ENCODE peak calls at places on chromosome 16, in four cellular contexts. V is NCI-H345; H is amniotic epithelial cell; G is activated T-cell treated with anti-CD3 and anti-CD28 coated beads, Interleukin-2, amount 50 U/mL, for 72 hours. U is an unnamed sample.

GRCh38 chr16:24645739-24646645 is 83.5 kb upstream of the TNRC6A start:
- DNase-seq in H (peak; percentile 99), G (no peak), V (no peak), U (no peak)

GRCh38 chr16:85125570-85126382 is 13.5 kb upstream of the CIBAR2 start:
- DNase-seq in V (no peak), H (no peak), G (no peak), U (no peak)

GRCh38 chr16:12381662-12382061 is 405.1 kb downstream of the SNX29 start:
- DNase-seq in G (no peak), H (no peak), V (no peak), U (no peak)

GRCh38 chr16:24728891-24729242 is 584 bp upstream of the TNRC6A start:
- DNase-seq in G (no peak), H (no peak), V (no peak), U (peak; percentile 11)

GRCh38 chr16:88928405-88929375 is 48.3 kb downstream of the CBFA2T3 start:
- DNase-seq in H (no peak), V (peak; percentile 27), G (no peak), U (no peak)

GRCh38 chr16:75273054-75273925 is 21.9 kb upstream of the BCAR1 start:
- DNase-seq in V (no peak), H (peak; percentile 82), G (no peak), U (no peak)

GRCh38 chr16:82657239-82657638 is 30.5 kb downstream of the CDH13 start:
- DNase-seq in H (peak; percentile 67), G (no peak), V (no peak), U (no peak)

GRCh38 chr16:84314814-84315213 is 20.1 kb downstream of the WFDC1 start:
- DNase-seq in G (no peak), V (no peak), H (peak; percentile 22), U (no peak)

GRCh38 chr16:24737391-24737871 is 8.0 kb downstream of the TNRC6A start:
- DNase-seq in V (no peak), G (no peak), H (peak; percentile 51), U (no peak)

GRCh38 chr16:30657866-30658730 is at the start of gene FBRS:
- DNase-seq in H (peak; percentile 100), G (peak; percentile 100), V (peak; percentile 100), U (peak; percentile 98)

GRCh38 chr16:62190426-62190825 is 154.2 kb upstream of the CDH8 start:
- DNase-seq in H (no peak), V (no peak), G (no peak), U (no peak)

GRCh38 chr16:83517398-83517797 is 290.4 kb upstream of the HSBP1 start:
- DNase-seq in H (no peak), V (no peak), G (no peak), U (no peak)

GRCh38 chr16:75228143-75228976 is 9.6 kb downstream of the CTRB1 start:
- DNase-seq in H (no peak), V (no peak), G (no peak), U (no peak)

GRCh38 chr16:81457326-81458133 is 12.9 kb downstream of the CMIP start:
- DNase-seq in V (no peak), H (peak; percentile 67), G (no peak), U (no peak)

GRCh38 chr16:82259731-82260130 is 89.7 kb upstream of the MPHOSPH6 start:
- DNase-seq in G (no peak), H (no peak), V (no peak), U (no peak)

GRCh38 chr16:80592273-80592672 is 51.5 kb downstream of the DYNLRB2 start:
- DNase-seq in H (no peak), V (no peak), G (no peak), U (no peak)

GRCh38 chr16:87441886-87442580 is 49.9 kb downstream of the MAP1LC3B start:
- DNase-seq in G (no peak), V (no peak), H (peak; percentile 39), U (no peak)

GRCh38 chr16:1113489-1113888 is 17.4 kb upstream of the C1QTNF8 start:
- DNase-seq in H (no peak), V (no peak), G (no peak), U (no peak)

U was measured in GM13977.